ENCODE peak calls at places on chromosome 13, in four cellular contexts. X is T-cell, C is KG1, A is spleen. T is an unnamed sample.

GRCh38 chr13:23620613-23621315 is 50.6 kb downstream of the TNFRSF19 start:
- DNase-seq in X (no peak), C (no peak), A (no peak), T (no peak)

GRCh38 chr13:25117312-25117711 is 21.4 kb downstream of the PABPC3 start:
- DNase-seq in X (no peak), C (no peak), A (no peak), T (no peak)

GRCh38 chr13:31956944-31957644 is 74.5 kb upstream of the FRY start:
- DNase-seq in C (no peak), A (no peak), X (no peak), T (no peak)

GRCh38 chr13:34869737-34870136 is 72.3 kb upstream of the NBEA start:
- DNase-seq in X (no peak), A (no peak), C (no peak), T (no peak)

GRCh38 chr13:99725644-99726043 is 224.4 kb downstream of the TM9SF2 start:
- DNase-seq in A (peak), C (no peak), X (no peak), T (no peak)

GRCh38 chr13:92938481-92939020 is 288.1 kb upstream of the GPC6 start:
- DNase-seq in X (no peak), C (no peak), A (no peak), T (no peak)

GRCh38 chr13:107348931-107349330 is 781.0 kb upstream of the ARGLU1 start:
- DNase-seq in A (no peak), C (no peak), X (no peak), T (no peak)

GRCh38 chr13:95005300-95005699 is 293.0 kb upstream of the SOX21 start:
- DNase-seq in X (no peak), C (no peak), A (no peak), T (no peak)

GRCh38 chr13:30510811-30511371 is 45.2 kb upstream of the HMGB1 start:
- DNase-seq in X (no peak), C (no peak), A (no peak), T (no peak)

GRCh38 chr13:67377919-67378318 is 147.8 kb upstream of the PCDH9 start:
- DNase-seq in X (no peak), A (no peak), C (no peak), T (no peak)

GRCh38 chr13:73300718-73301425 is 242.1 kb downstream of the KLF5 start:
- DNase-seq in X (no peak), C (no peak), A (no peak), T (no peak)

T was measured in T-helper 2 cell.